ENCODE peak calls at places on chromosomes 11 and 22, in five cellular contexts. One of them, this sample, is unnamed.

GRCh38 chr11:105148241-105148640 is 8.7 kb upstream of the CARD18 start:
- DNase-seq in activated T-helper 9 cell treated with anti-CD3 and anti-CD28 coated beads, Interleukin-2, amount 50 U/mL, for 16 hours: no peak
- DNase-seq in neuronal stem cell: no peak
- DNase-seq in colonic mucosa: no peak
- DNase-seq in NCI-H524 treated with DMSO at 0.1 percent for 48 hours: no peak
- DNase-seq in this sample: no peak

GRCh38 chr11:47950396-47950795 is 30.0 kb upstream of the PTPRJ start:
- DNase-seq in neuronal stem cell: no peak
- DNase-seq in activated T-helper 9 cell treated with anti-CD3 and anti-CD28 coated beads, Interleukin-2, amount 50 U/mL, for 16 hours: peak
- DNase-seq in colonic mucosa: no peak
- DNase-seq in NCI-H524 treated with DMSO at 0.1 percent for 48 hours: no peak
- DNase-seq in this sample: peak

GRCh38 chr11:14454861-14455632 is 44.6 kb downstream of the COPB1 start:
- DNase-seq in NCI-H524 treated with DMSO at 0.1 percent for 48 hours: no peak
- DNase-seq in activated T-helper 9 cell treated with anti-CD3 and anti-CD28 coated beads, Interleukin-2, amount 50 U/mL, for 16 hours: no peak
- DNase-seq in neuronal stem cell: peak
- DNase-seq in colonic mucosa: no peak
- DNase-seq in this sample: no peak

GRCh38 chr11:48384670-48385069 is 18.4 kb upstream of the OR4C5 start:
- DNase-seq in NCI-H524 treated with DMSO at 0.1 percent for 48 hours: no peak
- DNase-seq in colonic mucosa: no peak
- DNase-seq in activated T-helper 9 cell treated with anti-CD3 and anti-CD28 coated beads, Interleukin-2, amount 50 U/mL, for 16 hours: no peak
- DNase-seq in neuronal stem cell: no peak
- DNase-seq in this sample: no peak

GRCh38 chr22:49305215-49305965 is 522.3 kb downstream of the BRD1 start:
- DNase-seq in colonic mucosa: peak
- DNase-seq in NCI-H524 treated with DMSO at 0.1 percent for 48 hours: no peak
- DNase-seq in neuronal stem cell: peak
- DNase-seq in activated T-helper 9 cell treated with anti-CD3 and anti-CD28 coated beads, Interleukin-2, amount 50 U/mL, for 16 hours: peak
- DNase-seq in this sample: peak

GRCh38 chr11:107695446-107695845 is 16.4 kb downstream of the SLN start:
- DNase-seq in activated T-helper 9 cell treated with anti-CD3 and anti-CD28 coated beads, Interleukin-2, amount 50 U/mL, for 16 hours: no peak
- DNase-seq in colonic mucosa: no peak
- DNase-seq in neuronal stem cell: no peak
- DNase-seq in NCI-H524 treated with DMSO at 0.1 percent for 48 hours: no peak
- DNase-seq in this sample: no peak

GRCh38 chr11:93249437-93250210 is 51.8 kb upstream of the SLC36A4 start:
- DNase-seq in activated T-helper 9 cell treated with anti-CD3 and anti-CD28 coated beads, Interleukin-2, amount 50 U/mL, for 16 hours: no peak
- DNase-seq in neuronal stem cell: no peak
- DNase-seq in NCI-H524 treated with DMSO at 0.1 percent for 48 hours: no peak
- DNase-seq in colonic mucosa: no peak
- DNase-seq in this sample: no peak

GRCh38 chr22:42799462-42800405 is 57.3 kb downstream of the ARFGAP3 start:
- DNase-seq in neuronal stem cell: no peak
- DNase-seq in colonic mucosa: no peak
- DNase-seq in NCI-H524 treated with DMSO at 0.1 percent for 48 hours: peak
- DNase-seq in activated T-helper 9 cell treated with anti-CD3 and anti-CD28 coated beads, Interleukin-2, amount 50 U/mL, for 16 hours: no peak
- DNase-seq in this sample: no peak

GRCh38 chr11:109864834-109865557 is 228.2 kb upstream of the ZC3H12C start:
- DNase-seq in colonic mucosa: no peak
- DNase-seq in neuronal stem cell: no peak
- DNase-seq in NCI-H524 treated with DMSO at 0.1 percent for 48 hours: no peak
- DNase-seq in activated T-helper 9 cell treated with anti-CD3 and anti-CD28 coated beads, Interleukin-2, amount 50 U/mL, for 16 hours: no peak
- DNase-seq in this sample: no peak

GRCh38 chr11:117986981-117987495 is 844 bp downstream of the IL10RA start:
- DNase-seq in colonic mucosa: no peak
- DNase-seq in activated T-helper 9 cell treated with anti-CD3 and anti-CD28 coated beads, Interleukin-2, amount 50 U/mL, for 16 hours: peak
- DNase-seq in neuronal stem cell: no peak
- DNase-seq in NCI-H524 treated with DMSO at 0.1 percent for 48 hours: no peak
- DNase-seq in this sample: peak

GRCh38 chr11:62501432-62501891 is 45.1 kb downstream of the AHNAK start:
- DNase-seq in neuronal stem cell: no peak
- DNase-seq in activated T-helper 9 cell treated with anti-CD3 and anti-CD28 coated beads, Interleukin-2, amount 50 U/mL, for 16 hours: no peak
- DNase-seq in NCI-H524 treated with DMSO at 0.1 percent for 48 hours: no peak
- DNase-seq in colonic mucosa: no peak
- DNase-seq in this sample: no peak

GRCh38 chr11:119155733-119156492 is 7.1 kb downstream of the ABCG4 start:
- DNase-seq in NCI-H524 treated with DMSO at 0.1 percent for 48 hours: no peak
- DNase-seq in activated T-helper 9 cell treated with anti-CD3 and anti-CD28 coated beads, Interleukin-2, amount 50 U/mL, for 16 hours: no peak
- DNase-seq in neuronal stem cell: no peak
- DNase-seq in colonic mucosa: peak
- DNase-seq in this sample: no peak

GRCh38 chr22:26168934-26169311 is 339 bp upstream of the SEZ6L start:
- DNase-seq in colonic mucosa: no peak
- DNase-seq in NCI-H524 treated with DMSO at 0.1 percent for 48 hours: no peak
- DNase-seq in neuronal stem cell: no peak
- DNase-seq in activated T-helper 9 cell treated with anti-CD3 and anti-CD28 coated beads, Interleukin-2, amount 50 U/mL, for 16 hours: no peak
- DNase-seq in this sample: no peak

GRCh38 chr22:42627981-42628380 is 12.4 kb downstream of the ATP5MGL start:
- DNase-seq in activated T-helper 9 cell treated with anti-CD3 and anti-CD28 coated beads, Interleukin-2, amount 50 U/mL, for 16 hours: no peak
- DNase-seq in colonic mucosa: no peak
- DNase-seq in NCI-H524 treated with DMSO at 0.1 percent for 48 hours: no peak
- DNase-seq in neuronal stem cell: no peak
- DNase-seq in this sample: no peak

GRCh38 chr11:75627879-75628668 is 40.8 kb downstream of the MAP6 start:
- DNase-seq in colonic mucosa: no peak
- DNase-seq in neuronal stem cell: no peak
- DNase-seq in NCI-H524 treated with DMSO at 0.1 percent for 48 hours: no peak
- DNase-seq in activated T-helper 9 cell treated with anti-CD3 and anti-CD28 coated beads, Interleukin-2, amount 50 U/mL, for 16 hours: no peak
- DNase-seq in this sample: no peak

GRCh38 chr11:108121274-108122155 is at the start of gene ACAT1:
- DNase-seq in colonic mucosa: peak
- DNase-seq in neuronal stem cell: peak
- DNase-seq in NCI-H524 treated with DMSO at 0.1 percent for 48 hours: peak
- DNase-seq in activated T-helper 9 cell treated with anti-CD3 and anti-CD28 coated beads, Interleukin-2, amount 50 U/mL, for 16 hours: peak
- DNase-seq in this sample: peak

GRCh38 chr22:23237841-23238240 is 57.5 kb downstream of the BCR start:
- DNase-seq in activated T-helper 9 cell treated with anti-CD3 and anti-CD28 coated beads, Interleukin-2, amount 50 U/mL, for 16 hours: peak
- DNase-seq in NCI-H524 treated with DMSO at 0.1 percent for 48 hours: no peak
- DNase-seq in colonic mucosa: no peak
- DNase-seq in neuronal stem cell: no peak
- DNase-seq in this sample: peak

GRCh38 chr11:58905716-58906547 is 33.4 kb upstream of the GLYATL1 start:
- DNase-seq in activated T-helper 9 cell treated with anti-CD3 and anti-CD28 coated beads, Interleukin-2, amount 50 U/mL, for 16 hours: no peak
- DNase-seq in NCI-H524 treated with DMSO at 0.1 percent for 48 hours: no peak
- DNase-seq in neuronal stem cell: peak
- DNase-seq in colonic mucosa: peak
- DNase-seq in this sample: no peak

GRCh38 chr22:29691636-29692326 is 28.0 kb upstream of the CABP7 start:
- DNase-seq in neuronal stem cell: no peak
- DNase-seq in colonic mucosa: no peak
- DNase-seq in NCI-H524 treated with DMSO at 0.1 percent for 48 hours: no peak
- DNase-seq in activated T-helper 9 cell treated with anti-CD3 and anti-CD28 coated beads, Interleukin-2, amount 50 U/mL, for 16 hours: no peak
- DNase-seq in this sample: no peak